ENCODE peak calls at places on chromosomes 3 and 15, in five cellular contexts. J is HepG2, Y is GM12878, V is K562, R is IMR-90. F is an unnamed sample.

GRCh38 chr15:92745845-92746271 is 90.3 kb upstream of the FAM174B start:
- DNase-seq in Y (no peak), R (no peak), J (peak), V (no peak), F (no peak)

GRCh38 chr3:144394052-144394451 is 422.4 kb downstream of the DIPK2A start:
- DNase-seq in J (no peak), V (no peak), Y (no peak), R (peak), F (no peak)

GRCh38 chr15:74402873-74403589 is 30.7 kb downstream of the SEMA7A start:
- DNase-seq in Y (peak), R (no peak), J (no peak), V (no peak), F (no peak)

GRCh38 chr3:153080778-153081240 is 81.2 kb upstream of the RAP2B start:
- DNase-seq in R (no peak), V (peak), J (no peak), Y (no peak), F (no peak)

GRCh38 chr15:59432389-59432788 is 5.6 kb upstream of the FAM81A start:
- DNase-seq in J (no peak), R (no peak), V (no peak), Y (no peak), F (no peak)

GRCh38 chr3:151387443-151388241 is 3.1 kb upstream of the P2RY12 start:
- DNase-seq in R (no peak), J (no peak), Y (no peak), V (no peak), F (no peak)

GRCh38 chr15:75203908-75204263 is 2.2 kb downstream of the C15orf39 start:
- DNase-seq in R (no peak), V (no peak), J (no peak), Y (no peak), F (no peak)

GRCh38 chr3:110178965-110179364 is 841.6 kb upstream of the DPPA4 start:
- DNase-seq in R (peak), V (no peak), J (no peak), Y (no peak), F (no peak)

GRCh38 chr15:92843819-92844218 is 56.3 kb upstream of the CHD2 start:
- DNase-seq in V (no peak), R (no peak), Y (no peak), J (no peak), F (no peak)

GRCh38 chr3:151859905-151860304 is 13.5 kb upstream of the SUCNR1 start:
- DNase-seq in J (no peak), V (no peak), Y (no peak), R (no peak), F (peak)

GRCh38 chr15:58517682-58518525 is 86.1 kb downstream of the LIPC start:
- DNase-seq in R (no peak), Y (peak), J (no peak), V (no peak), F (no peak)

GRCh38 chr3:191238321-191238817 is 39.3 kb downstream of the OSTN start:
- DNase-seq in J (peak), V (no peak), R (peak), Y (no peak), F (peak)

GRCh38 chr15:48644827-48645557 is 517 bp downstream of the FBN1 start:
- DNase-seq in V (no peak), R (peak), J (no peak), Y (no peak), F (peak)

GRCh38 chr3:53184701-53185100 is 23.7 kb downstream of the PRKCD start:
- DNase-seq in V (no peak), Y (no peak), R (no peak), J (no peak), F (no peak)

GRCh38 chr3:89098964-89099585 is 8.3 kb upstream of the EPHA3 start:
- DNase-seq in Y (no peak), R (peak), J (peak), V (peak), F (peak)

GRCh38 chr3:178255315-178255714 is 280.9 kb upstream of the KCNMB2 start:
- DNase-seq in V (no peak), J (no peak), Y (no peak), R (peak), F (no peak)

GRCh38 chr3:33074217-33075067 is 22.5 kb downstream of the GLB1 start:
- DNase-seq in V (peak), R (peak), Y (no peak), J (peak), F (peak)

GRCh38 chr3:48402281-48402732 is 27.6 kb downstream of the PLXNB1 start:
- DNase-seq in Y (no peak), V (peak), R (peak), J (no peak), F (no peak)

GRCh38 chr3:158233791-158234190 is 123.9 kb downstream of the RSRC1 start:
- DNase-seq in J (no peak), R (no peak), Y (no peak), V (no peak), F (no peak)

GRCh38 chr3:158709666-158710083 is 22.6 kb downstream of the RARRES1 start:
- DNase-seq in Y (no peak), J (no peak), V (no peak), R (peak), F (peak)

GRCh38 chr3:183698760-183699159 is 1.2 kb downstream of the YEATS2 start:
- DNase-seq in Y (no peak), V (peak), J (no peak), R (peak), F (no peak)

GRCh38 chr3:139394116-139394515 is 4.7 kb upstream of the COPB2 start:
- DNase-seq in V (no peak), J (no peak), Y (no peak), R (peak), F (no peak)

GRCh38 chr3:142180761-142181362 is 31.5 kb upstream of the TFDP2 start:
- DNase-seq in V (peak), R (peak), J (peak), Y (no peak), F (peak)

GRCh38 chr3:140247775-140248174 is 312.8 kb downstream of the CLSTN2 start:
- DNase-seq in V (no peak), R (no peak), Y (no peak), J (no peak), F (no peak)

GRCh38 chr3:165202995-165203394 is 6.8 kb upstream of the SLITRK3 start:
- DNase-seq in V (no peak), R (no peak), Y (no peak), J (no peak), F (no peak)

GRCh38 chr3:115022835-115023398 is 124.2 kb downstream of the ZBTB20 start:
- DNase-seq in Y (no peak), J (no peak), V (no peak), R (peak), F (no peak)

GRCh38 chr3:123813876-123814275 is 70.3 kb downstream of the MYLK start:
- DNase-seq in V (peak), R (no peak), J (no peak), Y (no peak), F (no peak)

GRCh38 chr15:67049351-67050044 is 15.9 kb upstream of the SMAD3 start:
- DNase-seq in J (peak), Y (no peak), V (no peak), R (peak), F (no peak)

GRCh38 chr3:195125646-195126045 is 145.3 kb downstream of the XXYLT1 start:
- DNase-seq in Y (no peak), V (no peak), J (no peak), R (no peak), F (no peak)

GRCh38 chr15:88623061-88623460 is 1.9 kb downstream of the AEN start:
- DNase-seq in J (peak), V (no peak), R (peak), Y (no peak), F (peak)

GRCh38 chr3:36489679-36490420 is 109.5 kb downstream of the STAC start:
- DNase-seq in J (no peak), R (no peak), V (no peak), Y (no peak), F (no peak)

GRCh38 chr3:36488077-36488789 is 107.9 kb downstream of the STAC start:
- DNase-seq in J (no peak), V (no peak), R (no peak), Y (no peak), F (no peak)

GRCh38 chr3:36487616-36488015 is 107.3 kb downstream of the STAC start:
- DNase-seq in J (no peak), R (no peak), Y (no peak), V (no peak), F (no peak)

GRCh38 chr3:36486009-36486408 is 105.7 kb downstream of the STAC start:
- DNase-seq in J (no peak), Y (no peak), V (no peak), R (no peak), F (no peak)

GRCh38 chr3:36489106-36489505 is 108.8 kb downstream of the STAC start:
- DNase-seq in J (no peak), R (no peak), V (no peak), Y (no peak), F (no peak)
- TF ChIP-seq BHLHE40 in J (no peak), R (no peak), V (no peak), Y (no peak), F (no peak)

DNA sequence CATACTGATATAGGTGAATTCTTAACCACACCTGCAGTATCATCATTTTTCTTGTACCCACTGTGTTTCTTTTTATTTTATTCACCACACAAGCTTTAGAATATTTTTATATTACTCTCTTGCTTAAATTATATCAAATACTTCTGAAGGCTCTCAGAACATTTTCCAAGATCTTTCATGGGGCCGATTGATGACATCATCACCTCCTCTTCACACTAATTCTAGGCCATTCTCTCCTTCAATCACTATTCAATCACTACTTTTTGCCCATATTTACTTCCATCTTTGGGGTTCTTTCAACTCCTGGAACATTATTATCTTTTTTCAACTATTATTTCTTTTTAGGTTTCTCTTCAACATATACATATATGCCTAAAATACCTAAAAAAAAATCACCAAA is 1438.8 kb upstream of the ALCAM start:
- DNase-seq in V (no peak), Y (no peak), R (no peak), J (no peak), F (no peak)
- TF ChIP-seq SMC3 in V (no peak), Y (no peak), R (no peak), J (no peak), F (no peak)

DNA sequence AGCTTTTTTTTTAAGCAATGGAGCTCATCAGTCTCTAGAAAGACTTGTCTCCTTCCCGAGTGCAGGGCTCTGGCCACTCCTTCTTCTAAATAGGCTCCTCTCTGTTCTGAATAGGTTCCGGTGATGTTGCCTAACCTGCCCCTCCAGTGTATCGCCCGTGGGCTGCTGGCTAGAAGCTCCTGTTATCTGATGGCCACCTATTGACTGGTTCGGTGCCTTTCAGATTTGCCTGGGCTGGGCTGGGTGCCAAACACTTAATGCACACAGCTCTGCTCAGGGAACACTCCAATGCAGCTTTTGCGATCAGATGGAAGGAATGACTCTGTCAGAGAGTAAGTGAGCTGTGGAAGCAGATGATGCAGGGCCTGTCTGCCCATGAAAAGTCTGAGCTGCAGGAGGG is 112.9 kb downstream of the CORO2B start:
- DNase-seq in R (no peak), V (no peak), Y (no peak), J (peak), F (no peak)
- TF ChIP-seq BHLHE40 in R (no peak), V (no peak), Y (no peak), J (no peak), F (no peak)

GRCh38 chr3:46667657-46668056 is 25.8 kb downstream of the ALS2CL start:
- DNase-seq in V (no peak), R (no peak), Y (no peak), J (no peak), F (no peak)
- TF ChIP-seq SMC3 in V (no peak), R (no peak), Y (no peak), J (no peak), F (no peak)